ENCODE peak calls at places on chromosome 2, in eight cellular contexts. One of them, this sample, is unnamed.

GRCh38 chr2:157158111-157158510 is 99.4 kb upstream of the GALNT5 start:
- DNase-seq in posterior cingulate gyrus: no peak
- DNase-seq in fibroblast of lung: peak; percentile 53
- DNase-seq in T follicular helper cell: no peak
- DNase-seq in stimulated activated CD4-positive, alpha-beta T cell treated with anti-CD3 and anti-CD28 coated beads, Interleukin-2, amount 100 ng/mL, for 24 hours: no peak
- DNase-seq in NCI-H2029: no peak
- DNase-seq in left cardiac atrium: no peak
- DNase-seq in midbrain: no peak
- DNase-seq in this sample: no peak

GRCh38 chr2:157857881-157858280 is 18.2 kb downstream of the ACVR1 start:
- DNase-seq in posterior cingulate gyrus: no peak
- DNase-seq in fibroblast of lung: no peak
- DNase-seq in T follicular helper cell: no peak
- DNase-seq in stimulated activated CD4-positive, alpha-beta T cell treated with anti-CD3 and anti-CD28 coated beads, Interleukin-2, amount 100 ng/mL, for 24 hours: no peak
- DNase-seq in NCI-H2029: no peak
- DNase-seq in left cardiac atrium: no peak
- DNase-seq in midbrain: no peak
- DNase-seq in this sample: no peak

GRCh38 chr2:121429119-121429903 is 101.4 kb upstream of the RNU4ATAC start:
- DNase-seq in posterior cingulate gyrus: no peak
- DNase-seq in fibroblast of lung: peak; percentile 80
- DNase-seq in T follicular helper cell: no peak
- DNase-seq in stimulated activated CD4-positive, alpha-beta T cell treated with anti-CD3 and anti-CD28 coated beads, Interleukin-2, amount 100 ng/mL, for 24 hours: no peak
- DNase-seq in NCI-H2029: no peak
- DNase-seq in left cardiac atrium: no peak
- DNase-seq in midbrain: no peak
- DNase-seq in this sample: no peak

GRCh38 chr2:105070010-105070865 is 32.4 kb downstream of the MRPS9 start:
- DNase-seq in posterior cingulate gyrus: no peak
- DNase-seq in fibroblast of lung: no peak
- DNase-seq in T follicular helper cell: no peak
- DNase-seq in stimulated activated CD4-positive, alpha-beta T cell treated with anti-CD3 and anti-CD28 coated beads, Interleukin-2, amount 100 ng/mL, for 24 hours: no peak
- DNase-seq in NCI-H2029: no peak
- DNase-seq in left cardiac atrium: no peak
- DNase-seq in midbrain: no peak
- DNase-seq in this sample: no peak

GRCh38 chr2:62304429-62305417 is 108.8 kb downstream of the B3GNT2 start:
- DNase-seq in posterior cingulate gyrus: no peak
- DNase-seq in fibroblast of lung: peak; percentile 96
- DNase-seq in T follicular helper cell: no peak
- DNase-seq in stimulated activated CD4-positive, alpha-beta T cell treated with anti-CD3 and anti-CD28 coated beads, Interleukin-2, amount 100 ng/mL, for 24 hours: peak; percentile 57
- DNase-seq in NCI-H2029: peak; percentile 95
- DNase-seq in left cardiac atrium: peak; percentile 86
- DNase-seq in midbrain: no peak
- DNase-seq in this sample: peak; percentile 50

GRCh38 chr2:24164416-24164973 is 10.4 kb upstream of the FAM228A start:
- DNase-seq in posterior cingulate gyrus: no peak
- DNase-seq in fibroblast of lung: no peak
- DNase-seq in T follicular helper cell: peak; percentile 8
- DNase-seq in stimulated activated CD4-positive, alpha-beta T cell treated with anti-CD3 and anti-CD28 coated beads, Interleukin-2, amount 100 ng/mL, for 24 hours: peak; percentile 51
- DNase-seq in NCI-H2029: no peak
- DNase-seq in left cardiac atrium: peak; percentile 24
- DNase-seq in midbrain: no peak
- DNase-seq in this sample: no peak

GRCh38 chr2:2639251-2640139 is 308.4 kb upstream of the MYT1L start:
- DNase-seq in posterior cingulate gyrus: peak; percentile 82
- DNase-seq in fibroblast of lung: no peak
- DNase-seq in T follicular helper cell: no peak
- DNase-seq in stimulated activated CD4-positive, alpha-beta T cell treated with anti-CD3 and anti-CD28 coated beads, Interleukin-2, amount 100 ng/mL, for 24 hours: no peak
- DNase-seq in NCI-H2029: no peak
- DNase-seq in left cardiac atrium: no peak
- DNase-seq in midbrain: no peak
- DNase-seq in this sample: no peak

GRCh38 chr2:170408461-170409163 is 230.7 kb downstream of the MYO3B start:
- DNase-seq in posterior cingulate gyrus: no peak
- DNase-seq in fibroblast of lung: no peak
- DNase-seq in T follicular helper cell: no peak
- DNase-seq in stimulated activated CD4-positive, alpha-beta T cell treated with anti-CD3 and anti-CD28 coated beads, Interleukin-2, amount 100 ng/mL, for 24 hours: no peak
- DNase-seq in NCI-H2029: no peak
- DNase-seq in left cardiac atrium: no peak
- DNase-seq in midbrain: no peak
- DNase-seq in this sample: no peak

GRCh38 chr2:196242131-196242620 is 70.8 kb upstream of the STK17B start:
- DNase-seq in posterior cingulate gyrus: no peak
- DNase-seq in fibroblast of lung: peak; percentile 71
- DNase-seq in T follicular helper cell: no peak
- DNase-seq in stimulated activated CD4-positive, alpha-beta T cell treated with anti-CD3 and anti-CD28 coated beads, Interleukin-2, amount 100 ng/mL, for 24 hours: no peak
- DNase-seq in NCI-H2029: no peak
- DNase-seq in left cardiac atrium: no peak
- DNase-seq in midbrain: peak; percentile 16
- DNase-seq in this sample: no peak

This sample was measured in renal cortical epithelial cell.